ENCODE peak calls at places on chromosomes 16 and 17, in four cellular contexts. One of them, this sample, is unnamed.
A peak's percentile ranks its signal among the peaks of the same experiment; 100 is the strongest.

GRCh38 chr17:72974605-72975232 is 117.8 kb downstream of the SLC39A11 start:
- DNase-seq in tibial artery: no peak
- DNase-seq in hepatocyte: peak; percentile 31
- DNase-seq in psoas muscle: no peak
- DNase-seq in this sample: no peak

GRCh38 chr17:76992911-76993310 is 124.7 kb downstream of the MGAT5B start:
- DNase-seq in tibial artery: no peak
- DNase-seq in hepatocyte: no peak
- DNase-seq in psoas muscle: no peak
- DNase-seq in this sample: no peak

GRCh38 chr16:68005786-68006286 is 6.6 kb upstream of the DPEP2 start:
- DNase-seq in tibial artery: no peak
- DNase-seq in hepatocyte: no peak
- DNase-seq in psoas muscle: no peak
- DNase-seq in this sample: peak; percentile 75

GRCh38 chr17:34154916-34155730 is 100.0 kb upstream of the CCL2 start:
- DNase-seq in tibial artery: no peak
- DNase-seq in hepatocyte: no peak
- DNase-seq in psoas muscle: no peak
- DNase-seq in this sample: no peak

GRCh38 chr17:12395733-12396354 is 269.8 kb upstream of the MYOCD start:
- DNase-seq in tibial artery: no peak
- DNase-seq in hepatocyte: peak; percentile 47
- DNase-seq in psoas muscle: no peak
- DNase-seq in this sample: no peak

GRCh38 chr17:38890410-38890746 is 20.5 kb downstream of the LASP1 start:
- DNase-seq in tibial artery: no peak
- DNase-seq in hepatocyte: no peak
- DNase-seq in psoas muscle: no peak
- DNase-seq in this sample: no peak

GRCh38 chr16:19001788-19002187 is 18.1 kb downstream of the TMC7 start:
- DNase-seq in tibial artery: peak; percentile 69
- DNase-seq in hepatocyte: no peak
- DNase-seq in psoas muscle: no peak
- DNase-seq in this sample: peak; percentile 69

GRCh38 chr16:69039333-69039941 is 66.0 kb upstream of the HAS3 start:
- DNase-seq in tibial artery: peak; percentile 19
- DNase-seq in hepatocyte: no peak
- DNase-seq in psoas muscle: no peak
- DNase-seq in this sample: no peak

GRCh38 chr17:38559880-38560230 is 45.9 kb downstream of the SRCIN1 start:
- DNase-seq in tibial artery: no peak
- DNase-seq in hepatocyte: no peak
- DNase-seq in psoas muscle: no peak
- DNase-seq in this sample: no peak

GRCh38 chr16:22229881-22230280 is 23.8 kb downstream of the EEF2K start:
- DNase-seq in tibial artery: no peak
- DNase-seq in hepatocyte: no peak
- DNase-seq in psoas muscle: no peak
- DNase-seq in this sample: no peak

GRCh38 chr17:8051831-8052230 is 13.0 kb downstream of the ALOX15B start:
- DNase-seq in tibial artery: peak; percentile 57
- DNase-seq in hepatocyte: no peak
- DNase-seq in psoas muscle: no peak
- DNase-seq in this sample: no peak

GRCh38 chr16:83917152-83918120 is 18.5 kb downstream of the MLYCD start:
- DNase-seq in tibial artery: no peak
- DNase-seq in hepatocyte: no peak
- DNase-seq in psoas muscle: no peak
- DNase-seq in this sample: no peak

GRCh38 chr16:7849891-7850290 is 517.2 kb downstream of the RBFOX1 start:
- DNase-seq in tibial artery: no peak
- DNase-seq in hepatocyte: no peak
- DNase-seq in psoas muscle: no peak
- DNase-seq in this sample: no peak

GRCh38 chr17:59802160-59802559 is 90.6 kb downstream of the TUBD1 start:
- DNase-seq in tibial artery: no peak
- DNase-seq in hepatocyte: no peak
- DNase-seq in psoas muscle: no peak
- DNase-seq in this sample: no peak

GRCh38 chr16:69619514-69619913 is 53.7 kb downstream of the NFAT5 start:
- DNase-seq in tibial artery: no peak
- DNase-seq in hepatocyte: no peak
- DNase-seq in psoas muscle: no peak
- DNase-seq in this sample: no peak

GRCh38 chr17:31835984-31836383 is 23.1 kb downstream of the COPRS start:
- DNase-seq in tibial artery: no peak
- DNase-seq in hepatocyte: no peak
- DNase-seq in psoas muscle: no peak
- DNase-seq in this sample: no peak

GRCh38 chr16:8568231-8568617 is 22.1 kb downstream of the TMEM114 start:
- DNase-seq in tibial artery: no peak
- DNase-seq in hepatocyte: no peak
- DNase-seq in psoas muscle: no peak
- DNase-seq in this sample: no peak

GRCh38 chr16:31179153-31179746 is 689 bp upstream of the FUS start:
- DNase-seq in tibial artery: no peak
- DNase-seq in hepatocyte: no peak
- DNase-seq in psoas muscle: no peak
- DNase-seq in this sample: no peak

GRCh38 chr16:66240996-66241395 is 125.5 kb upstream of the CDH5 start:
- DNase-seq in tibial artery: no peak
- DNase-seq in hepatocyte: no peak
- DNase-seq in psoas muscle: no peak
- DNase-seq in this sample: no peak

GRCh38 chr16:4140652-4141051 is 24.4 kb upstream of the ADCY9 start:
- DNase-seq in tibial artery: no peak
- DNase-seq in hepatocyte: no peak
- DNase-seq in psoas muscle: no peak
- DNase-seq in this sample: peak; percentile 70

GRCh38 chr16:11384184-11384955 is 39.1 kb downstream of the RMI2 start:
- DNase-seq in tibial artery: no peak
- DNase-seq in hepatocyte: peak; percentile 3
- DNase-seq in psoas muscle: no peak
- DNase-seq in this sample: no peak

GRCh38 chr17:61251939-61252865 is 147.4 kb upstream of the TBX2 start:
- DNase-seq in tibial artery: peak; percentile 99
- DNase-seq in hepatocyte: peak; percentile 87
- DNase-seq in psoas muscle: peak; percentile 86
- DNase-seq in this sample: no peak

GRCh38 chr16:67942510-67943255 is 1.2 kb downstream of the LCAT start:
- DNase-seq in tibial artery: no peak
- DNase-seq in hepatocyte: no peak
- DNase-seq in psoas muscle: peak; percentile 23
- DNase-seq in this sample: no peak

GRCh38 chr16:68436581-68436980 is 11.7 kb downstream of the SMPD3 start:
- DNase-seq in tibial artery: no peak
- DNase-seq in hepatocyte: no peak
- DNase-seq in psoas muscle: no peak
- DNase-seq in this sample: no peak

DNA sequence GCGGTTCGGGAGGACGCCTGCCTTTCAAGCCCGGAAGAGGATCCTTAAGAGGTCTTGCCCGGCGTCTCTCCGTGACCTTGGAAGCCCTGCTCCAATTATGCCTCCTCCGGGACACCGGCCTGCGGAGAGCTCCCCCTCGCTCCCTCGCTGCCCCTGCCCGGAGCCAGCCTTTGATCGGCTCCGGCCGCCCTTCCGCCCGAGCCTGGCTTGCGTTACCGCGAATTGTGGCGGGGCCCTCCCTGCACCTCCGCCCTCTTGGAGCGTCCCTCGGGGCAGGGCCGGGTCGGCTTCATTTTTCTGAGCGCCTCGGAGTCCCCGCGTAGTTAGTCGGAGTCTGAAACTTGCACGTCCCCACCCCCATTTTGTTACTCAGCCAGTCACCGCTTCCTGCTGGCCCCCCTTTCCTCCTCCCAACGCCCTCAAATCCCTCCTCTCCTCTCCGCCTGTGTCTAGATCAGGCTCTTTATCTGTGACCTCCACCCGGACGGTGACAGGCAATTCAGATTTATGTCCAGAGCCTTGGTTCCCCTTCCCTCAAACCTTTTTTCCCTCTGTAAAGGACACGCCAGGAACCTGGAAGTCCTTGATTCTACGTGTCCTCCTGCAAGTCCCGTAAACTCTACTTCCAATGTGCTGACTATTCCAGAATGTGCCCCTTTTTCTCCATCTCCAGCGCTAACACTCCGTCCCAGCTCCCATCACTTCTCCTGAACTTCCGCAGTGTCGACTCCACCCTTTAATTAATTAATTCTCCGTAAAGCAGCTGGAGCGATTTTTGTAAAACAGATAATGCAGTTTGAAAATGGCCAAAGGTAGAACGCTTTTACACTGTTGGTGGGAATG is 569 bp upstream of the RABEP2 start:
- DNase-seq in tibial artery: peak; percentile 85
- DNase-seq in hepatocyte: peak; percentile 83
- DNase-seq in psoas muscle: peak; percentile 85
- DNase-seq in this sample: peak; percentile 75
- TF ChIP-seq CTCF in tibial artery: no peak
- TF ChIP-seq CTCF in hepatocyte: peak; percentile 2
- TF ChIP-seq CTCF in psoas muscle: no peak
- TF ChIP-seq CTCF in this sample: no peak

GRCh38 chr17:27519550-27519949 is 63.3 kb downstream of the KSR1 start:
- DNase-seq in tibial artery: no peak
- DNase-seq in hepatocyte: no peak
- DNase-seq in psoas muscle: no peak
- DNase-seq in this sample: no peak
- H3K4me1 ChIP-seq in tibial artery: peaks cover 5% of the 10 kb centered on the region
- H3K4me1 ChIP-seq in hepatocyte: peaks cover 32% of the 10 kb centered on the region
- H3K4me1 ChIP-seq in psoas muscle: no peaks in the 10 kb centered on the region
- H3K4me1 ChIP-seq in this sample: no peaks in the 10 kb centered on the region

GRCh38 chr16:86595983-86596605 is 17.7 kb downstream of the FOXL1 start:
- DNase-seq in tibial artery: peak; percentile 60
- DNase-seq in hepatocyte: no peak
- DNase-seq in psoas muscle: no peak
- DNase-seq in this sample: no peak
- H3K27ac ChIP-seq in tibial artery: peak overlapping the region; percentile 72
- H3K27ac ChIP-seq in hepatocyte: no peak overlapping the region
- H3K27ac ChIP-seq in psoas muscle: no peak overlapping the region
- H3K27ac ChIP-seq in this sample: no peak overlapping the region

DNA sequence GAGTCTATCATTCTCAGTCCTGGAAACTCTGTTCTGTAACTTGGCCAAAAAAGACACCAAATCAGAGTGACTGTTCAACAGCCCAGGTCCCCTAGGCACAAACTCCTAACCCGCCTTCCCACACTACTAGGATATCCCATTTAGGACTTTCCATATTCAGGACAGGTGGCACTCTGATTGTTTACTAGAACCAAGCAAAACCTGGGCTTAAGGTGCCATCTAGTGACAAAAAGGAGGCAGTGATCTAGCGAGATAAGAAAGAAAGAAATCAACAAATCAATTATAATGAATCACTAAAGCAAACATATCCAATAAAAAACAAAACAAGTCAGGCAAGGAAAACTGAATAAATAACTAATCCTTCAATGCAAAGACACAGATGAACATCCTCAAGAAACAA is 203.9 kb downstream of the CEP112 start:
- DNase-seq in tibial artery: no peak
- DNase-seq in hepatocyte: peak; percentile 35
- DNase-seq in psoas muscle: no peak
- DNase-seq in this sample: peak; percentile 7
- TF ChIP-seq CTCF in tibial artery: no peak
- TF ChIP-seq CTCF in hepatocyte: peak; percentile 57
- TF ChIP-seq CTCF in psoas muscle: peak; percentile 36
- TF ChIP-seq CTCF in this sample: peak; percentile 84

DNA sequence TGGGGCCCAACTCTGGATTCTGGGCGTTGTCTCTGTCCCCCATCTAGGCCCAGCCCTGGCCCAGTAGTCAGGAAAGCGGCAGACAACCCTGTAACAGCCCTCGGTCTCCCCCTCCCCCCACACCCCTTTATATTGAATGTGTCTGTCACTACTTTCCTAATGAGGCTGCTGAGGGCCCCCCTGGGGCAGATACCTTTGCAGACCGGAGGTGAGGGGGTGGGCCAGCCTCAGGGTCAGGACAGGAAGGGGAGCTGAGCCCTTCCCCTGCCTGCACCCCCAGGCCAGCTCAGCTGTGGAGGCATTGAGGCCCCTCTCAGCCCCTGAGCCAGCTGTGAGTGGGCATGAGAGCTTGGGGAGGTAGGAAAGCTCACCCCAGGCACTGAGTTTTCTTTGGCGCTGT is 17.1 kb downstream of the RAI1 start:
- DNase-seq in tibial artery: no peak
- DNase-seq in hepatocyte: no peak
- DNase-seq in psoas muscle: no peak
- DNase-seq in this sample: no peak
- H3K4me1 ChIP-seq in tibial artery: peaks cover 95% of the 10 kb centered on the region
- H3K4me1 ChIP-seq in hepatocyte: peaks cover 67% of the 10 kb centered on the region
- H3K4me1 ChIP-seq in psoas muscle: peaks cover 54% of the 10 kb centered on the region
- H3K4me1 ChIP-seq in this sample: peaks cover 17% of the 10 kb centered on the region

GRCh38 chr16:58499092-58499511 is 841 bp upstream of the NDRG4 start:
- DNase-seq in tibial artery: peak; percentile 60
- DNase-seq in hepatocyte: no peak
- DNase-seq in psoas muscle: no peak
- DNase-seq in this sample: no peak

GRCh38 chr16:58498341-58499091 is 1.4 kb upstream of the NDRG4 start:
- DNase-seq in tibial artery: peak; percentile 52
- DNase-seq in hepatocyte: no peak
- DNase-seq in psoas muscle: no peak
- DNase-seq in this sample: no peak

GRCh38 chr16:58495861-58496331 is 4.0 kb upstream of the NDRG4 start:
- DNase-seq in tibial artery: no peak
- DNase-seq in hepatocyte: no peak
- DNase-seq in psoas muscle: no peak
- DNase-seq in this sample: no peak

GRCh38 chr16:58497935-58498334 is 2.0 kb upstream of the NDRG4 start:
- DNase-seq in tibial artery: peak; percentile 39
- DNase-seq in hepatocyte: no peak
- DNase-seq in psoas muscle: no peak
- DNase-seq in this sample: no peak

DNA sequence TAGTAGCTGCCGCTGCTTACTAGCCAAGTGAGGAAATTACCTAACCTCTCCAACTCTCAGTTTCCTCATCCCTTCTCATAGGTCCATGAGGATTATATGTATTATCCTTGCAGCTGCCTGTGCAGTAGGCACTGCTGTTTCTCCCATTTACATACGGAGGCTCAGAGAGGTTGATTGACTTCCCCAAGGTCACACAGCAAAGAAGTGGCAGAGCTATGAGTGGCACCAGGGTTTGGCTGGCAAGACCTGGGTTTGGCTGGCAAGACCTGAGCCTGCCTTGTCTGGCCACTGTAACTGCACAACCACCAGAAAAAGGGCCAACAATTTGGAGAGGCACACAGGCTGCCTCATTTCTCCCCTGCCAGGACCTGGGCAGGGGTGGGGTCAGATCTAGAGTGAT is 2.5 kb upstream of the NDRG4 start:
- DNase-seq in tibial artery: peak; percentile 11
- DNase-seq in hepatocyte: no peak
- DNase-seq in psoas muscle: no peak
- DNase-seq in this sample: no peak
- H3K27ac ChIP-seq in tibial artery: no peak overlapping the region
- H3K27ac ChIP-seq in hepatocyte: no peak overlapping the region
- H3K27ac ChIP-seq in psoas muscle: no peak overlapping the region
- H3K27ac ChIP-seq in this sample: no peak overlapping the region

DNA sequence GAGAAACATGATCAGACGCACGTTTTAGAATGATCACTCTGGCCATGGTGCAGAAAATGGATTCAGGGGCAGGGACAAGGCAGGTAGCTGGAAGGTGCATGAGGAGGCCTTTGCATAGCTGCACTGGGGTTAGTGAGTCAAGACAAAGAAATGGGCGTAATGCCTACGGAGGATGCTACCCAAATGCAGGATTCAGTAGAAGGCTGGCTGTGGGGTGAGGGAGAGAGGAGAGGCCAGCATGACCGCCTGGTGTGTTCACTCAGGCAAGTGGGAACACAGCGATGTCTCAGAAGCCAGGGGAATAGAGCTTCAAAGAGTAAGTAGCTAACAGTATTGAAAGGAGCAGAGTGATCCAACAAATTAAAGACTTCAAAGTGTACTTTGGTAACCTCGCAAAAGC is 31.2 kb downstream of the PMP22 start:
- DNase-seq in tibial artery: no peak
- DNase-seq in hepatocyte: no peak
- DNase-seq in psoas muscle: no peak
- DNase-seq in this sample: no peak
- TF ChIP-seq CTCF in tibial artery: no peak
- TF ChIP-seq CTCF in hepatocyte: no peak
- TF ChIP-seq CTCF in psoas muscle: no peak
- TF ChIP-seq CTCF in this sample: no peak

This sample was measured in foreskin keratinocyte.